ENCODE peak calls at places on chromosomes 4 and X, in seven cellular contexts. C is psoas muscle; G is activated naive CD4-positive, alpha-beta T cell; T is Panc1; Z is A673; I is T-helper 17 cell; S is GM12891. Y is an unnamed sample.

GRCh38 chr4:188778880-188779279 is 639.6 kb downstream of the TRIML1 start:
- DNase-seq in C (no peak), G (no peak), T (no peak), Z (no peak), I (no peak), S (no peak), Y (no peak)

GRCh38 chr4:7918981-7919380 is 20.7 kb downstream of the AFAP1 start:
- DNase-seq in C (no peak), G (no peak), T (no peak), Z (no peak), I (no peak), S (no peak), Y (no peak)

GRCh38 chr4:20616848-20617247 is 83.4 kb upstream of the PACRGL start:
- DNase-seq in C (no peak), G (no peak), T (no peak), Z (no peak), I (no peak), S (no peak), Y (no peak)

GRCh38 chr4:98509641-98510170 is 148.7 kb downstream of the TSPAN5 start:
- DNase-seq in C (no peak), G (no peak), T (no peak), Z (no peak), I (no peak), S (no peak), Y (no peak)

GRCh38 chr4:168484626-168485025 is 4.3 kb upstream of the DDX60L start:
- DNase-seq in C (no peak), G (no peak), T (no peak), Z (no peak), I (no peak), S (no peak), Y (no peak)

GRCh38 chr4:93646225-93646930 is 182.2 kb upstream of the ATOH1 start:
- DNase-seq in C (no peak), G (no peak), T (no peak), Z (no peak), I (no peak), S (no peak), Y (no peak)

GRCh38 chrX:106894978-106895452 is 8.1 kb downstream of the RIPPLY1 start:
- DNase-seq in C (peak; percentile 23), G (no peak), T (no peak), Z (peak; percentile 63), I (no peak), S (no peak), Y (no peak)

GRCh38 chrX:140712413-140713173 is 3.0 kb downstream of the LINC00632 start:
- DNase-seq in C (peak; percentile 39), G (no peak), T (no peak), Z (peak; percentile 60), I (peak; percentile 12), S (no peak), Y (peak; percentile 86)

GRCh38 chr4:172083236-172083635 is 270.0 kb downstream of the GALNTL6 start:
- DNase-seq in C (no peak), G (no peak), T (no peak), Z (no peak), I (no peak), S (no peak), Y (no peak)

GRCh38 chrX:57367649-57368048 is 81.1 kb downstream of the FAAH2 start:
- DNase-seq in C (no peak), G (no peak), T (no peak), Z (no peak), I (no peak), S (no peak), Y (no peak)

GRCh38 chr4:102317459-102317858 is 27.8 kb downstream of the SLC39A8 start:
- DNase-seq in C (no peak), G (no peak), T (no peak), Z (no peak), I (no peak), S (no peak), Y (no peak)

GRCh38 chr4:176077561-176077960 is 11.9 kb downstream of the WDR17 start:
- DNase-seq in C (no peak), G (no peak), T (no peak), Z (no peak), I (no peak), S (no peak), Y (no peak)

GRCh38 chrX:40104649-40105015 is 6.9 kb upstream of the BCOR start:
- DNase-seq in C (peak; percentile 66), G (no peak), T (no peak), Z (no peak), I (no peak), S (no peak), Y (no peak)

GRCh38 chr4:102268355-102268754 is 76.9 kb downstream of the SLC39A8 start:
- DNase-seq in C (no peak), G (no peak), T (no peak), Z (no peak), I (no peak), S (no peak), Y (no peak)

GRCh38 chrX:153651540-153652079 is 4.6 kb downstream of the DUSP9 start:
- DNase-seq in C (no peak), G (no peak), T (no peak), Z (no peak), I (no peak), S (no peak), Y (no peak)

GRCh38 chrX:15838017-15838416 is 16.6 kb downstream of the AP1S2 start:
- DNase-seq in C (no peak), G (no peak), T (no peak), Z (peak; percentile 58), I (no peak), S (no peak), Y (no peak)

GRCh38 chrX:97070346-97070745 is 186.6 kb downstream of the RPA4 start:
- DNase-seq in C (no peak), G (no peak), T (no peak), Z (no peak), I (no peak), S (no peak), Y (no peak)

GRCh38 chr4:3115637-3116300 is 41.3 kb downstream of the HTT start:
- DNase-seq in C (peak; percentile 27), G (no peak), T (no peak), Z (no peak), I (no peak), S (no peak), Y (no peak)

GRCh38 chr4:74670583-74670982 is 123.7 kb downstream of the BTC start:
- DNase-seq in C (no peak), G (no peak), T (no peak), Z (no peak), I (no peak), S (no peak), Y (no peak)

GRCh38 chrX:138711399-138712347 is at the start of gene FGF13:
- DNase-seq in C (peak; percentile 17), G (no peak), T (no peak), Z (peak; percentile 71), I (no peak), S (no peak), Y (no peak)

GRCh38 chr4:145531193-145531592 is 49.5 kb downstream of the SMAD1 start:
- DNase-seq in C (peak; percentile 37), G (no peak), T (no peak), Z (no peak), I (no peak), S (no peak), Y (no peak)

GRCh38 chrX:3743821-3744439 is 30.5 kb upstream of the PRKX start:
- DNase-seq in C (no peak), G (no peak), T (no peak), Z (no peak), I (peak; percentile 9), S (no peak), Y (peak; percentile 13)

GRCh38 chrX:24902808-24903207 is 113.0 kb downstream of the ARX start:
- DNase-seq in C (no peak), G (no peak), T (no peak), Z (no peak), I (no peak), S (no peak), Y (no peak)

GRCh38 chr4:159357350-159357749 is 254.5 kb downstream of the RAPGEF2 start:
- DNase-seq in C (no peak), G (no peak), T (no peak), Z (no peak), I (no peak), S (no peak), Y (no peak)

GRCh38 chr4:24894243-24894642 is 18.6 kb downstream of the CCDC149 start:
- DNase-seq in C (no peak), G (no peak), T (no peak), Z (no peak), I (no peak), S (no peak), Y (no peak)

GRCh38 chrX:149131780-149132179 is 373.3 kb downstream of the IDS start:
- DNase-seq in C (no peak), G (no peak), T (no peak), Z (no peak), I (no peak), S (no peak), Y (no peak)

Y was measured in lower leg skin.